ENCODE peak calls at places on chromosomes 13 and 19, in eight cellular contexts. One of them, this sample, is unnamed. For H3K27me3, the result is how much of the 10 kb centered on the place peaks cover.

GRCh38 chr19:23281663-23282276 is 31.6 kb upstream of the ZNF724 start:
- DNase-seq in right atrium auricular region: no peak
- DNase-seq in neural progenitor cell: no peak
- DNase-seq in small intestine: no peak
- DNase-seq in uterus: no peak
- DNase-seq in fibroblast of lung: no peak
- DNase-seq in iPS DF 6.9: no peak
- DNase-seq in thyroid gland: no peak
- DNase-seq in this sample: no peak

GRCh38 chr19:3480383-3481091 is at the start of gene SMIM24:
- DNase-seq in right atrium auricular region: no peak
- DNase-seq in neural progenitor cell: no peak
- DNase-seq in small intestine: peak
- DNase-seq in uterus: no peak
- DNase-seq in fibroblast of lung: no peak
- DNase-seq in iPS DF 6.9: no peak
- DNase-seq in thyroid gland: peak
- DNase-seq in this sample: no peak

GRCh38 chr13:114230575-114230974 is 4.1 kb upstream of the CDC16 start:
- DNase-seq in right atrium auricular region: no peak
- DNase-seq in neural progenitor cell: no peak
- DNase-seq in small intestine: no peak
- DNase-seq in uterus: no peak
- DNase-seq in fibroblast of lung: no peak
- DNase-seq in iPS DF 6.9: no peak
- DNase-seq in thyroid gland: no peak
- DNase-seq in this sample: no peak

GRCh38 chr13:99218969-99219368 is 18.3 kb downstream of the UBAC2 start:
- DNase-seq in right atrium auricular region: peak
- DNase-seq in neural progenitor cell: no peak
- DNase-seq in small intestine: peak
- DNase-seq in uterus: no peak
- DNase-seq in fibroblast of lung: no peak
- DNase-seq in iPS DF 6.9: no peak
- DNase-seq in thyroid gland: no peak
- DNase-seq in this sample: no peak

GRCh38 chr13:74136089-74136658 is 2.0 kb upstream of the KLF12 start:
- DNase-seq in right atrium auricular region: peak
- DNase-seq in neural progenitor cell: no peak
- DNase-seq in small intestine: peak
- DNase-seq in uterus: no peak
- DNase-seq in fibroblast of lung: peak
- DNase-seq in iPS DF 6.9: no peak
- DNase-seq in thyroid gland: peak
- DNase-seq in this sample: no peak

GRCh38 chr13:32381539-32381938 is 46.4 kb downstream of the N4BP2L1 start:
- DNase-seq in right atrium auricular region: no peak
- DNase-seq in neural progenitor cell: peak
- DNase-seq in small intestine: peak
- DNase-seq in uterus: no peak
- DNase-seq in fibroblast of lung: peak
- DNase-seq in iPS DF 6.9: peak
- DNase-seq in thyroid gland: peak
- DNase-seq in this sample: no peak

GRCh38 chr13:95226476-95226875 is 74.8 kb downstream of the ABCC4 start:
- DNase-seq in right atrium auricular region: no peak
- DNase-seq in neural progenitor cell: no peak
- DNase-seq in small intestine: peak
- DNase-seq in uterus: no peak
- DNase-seq in fibroblast of lung: no peak
- DNase-seq in iPS DF 6.9: no peak
- DNase-seq in thyroid gland: no peak
- DNase-seq in this sample: no peak

GRCh38 chr19:52237197-52237596 is 32.2 kb upstream of the ZNF766 start:
- DNase-seq in right atrium auricular region: no peak
- DNase-seq in neural progenitor cell: no peak
- DNase-seq in small intestine: no peak
- DNase-seq in uterus: no peak
- DNase-seq in fibroblast of lung: no peak
- DNase-seq in iPS DF 6.9: no peak
- DNase-seq in thyroid gland: no peak
- DNase-seq in this sample: no peak

GRCh38 chr13:112714366-112714765 is 24.5 kb downstream of the ATP11A start:
- DNase-seq in right atrium auricular region: no peak
- DNase-seq in neural progenitor cell: no peak
- DNase-seq in small intestine: no peak
- DNase-seq in uterus: peak
- DNase-seq in fibroblast of lung: no peak
- DNase-seq in iPS DF 6.9: no peak
- DNase-seq in thyroid gland: no peak
- DNase-seq in this sample: no peak

GRCh38 chr13:114230117-114230516 is 4.6 kb upstream of the CDC16 start:
- DNase-seq in right atrium auricular region: no peak
- DNase-seq in neural progenitor cell: no peak
- DNase-seq in small intestine: peak
- DNase-seq in uterus: no peak
- DNase-seq in fibroblast of lung: peak
- DNase-seq in iPS DF 6.9: no peak
- DNase-seq in thyroid gland: no peak
- DNase-seq in this sample: no peak

GRCh38 chr19:20078696-20079095 is 896 bp downstream of the ZNF90 start:
- DNase-seq in right atrium auricular region: no peak
- DNase-seq in neural progenitor cell: peak
- DNase-seq in small intestine: peak
- DNase-seq in uterus: peak
- DNase-seq in fibroblast of lung: peak
- DNase-seq in iPS DF 6.9: no peak
- DNase-seq in thyroid gland: peak
- DNase-seq in this sample: no peak

GRCh38 chr13:105340061-105340606 is 1195.3 kb downstream of the EFNB2 start:
- DNase-seq in right atrium auricular region: no peak
- DNase-seq in neural progenitor cell: no peak
- DNase-seq in small intestine: no peak
- DNase-seq in uterus: no peak
- DNase-seq in fibroblast of lung: peak
- DNase-seq in iPS DF 6.9: no peak
- DNase-seq in thyroid gland: no peak
- DNase-seq in this sample: no peak

GRCh38 chr13:30832845-30833332 is 73.2 kb upstream of the MEDAG start:
- DNase-seq in right atrium auricular region: no peak
- DNase-seq in neural progenitor cell: peak
- DNase-seq in small intestine: peak
- DNase-seq in uterus: peak
- DNase-seq in fibroblast of lung: peak
- DNase-seq in iPS DF 6.9: no peak
- DNase-seq in thyroid gland: peak
- DNase-seq in this sample: no peak

GRCh38 chr19:50739841-50740426 is 16.8 kb downstream of the CLEC11A start:
- DNase-seq in right atrium auricular region: no peak
- DNase-seq in neural progenitor cell: peak
- DNase-seq in small intestine: no peak
- DNase-seq in uterus: no peak
- DNase-seq in fibroblast of lung: no peak
- DNase-seq in iPS DF 6.9: no peak
- DNase-seq in thyroid gland: no peak
- DNase-seq in this sample: no peak
- H3K27me3 ChIP-seq in right atrium auricular region: under half
- H3K27me3 ChIP-seq in neural progenitor cell: under half
- H3K27me3 ChIP-seq in small intestine: under half
- H3K27me3 ChIP-seq in uterus: under half
- H3K27me3 ChIP-seq in fibroblast of lung: under half
- H3K27me3 ChIP-seq in iPS DF 6.9: under half
- H3K27me3 ChIP-seq in thyroid gland: under half
- H3K27me3 ChIP-seq in this sample: under half

GRCh38 chr19:46296722-46297431 is at the start of gene HIF3A:
- DNase-seq in right atrium auricular region: peak
- DNase-seq in neural progenitor cell: peak
- DNase-seq in small intestine: peak
- DNase-seq in uterus: peak
- DNase-seq in fibroblast of lung: no peak
- DNase-seq in iPS DF 6.9: peak
- DNase-seq in thyroid gland: peak
- DNase-seq in this sample: peak
- H3K4me3 ChIP-seq in right atrium auricular region: peak
- H3K4me3 ChIP-seq in neural progenitor cell: peak
- H3K4me3 ChIP-seq in small intestine: no peak
- H3K4me3 ChIP-seq in uterus: peak
- H3K4me3 ChIP-seq in fibroblast of lung: no peak
- H3K4me3 ChIP-seq in iPS DF 6.9: peak
- H3K4me3 ChIP-seq in thyroid gland: no peak
- H3K4me3 ChIP-seq in this sample: peak

DNA sequence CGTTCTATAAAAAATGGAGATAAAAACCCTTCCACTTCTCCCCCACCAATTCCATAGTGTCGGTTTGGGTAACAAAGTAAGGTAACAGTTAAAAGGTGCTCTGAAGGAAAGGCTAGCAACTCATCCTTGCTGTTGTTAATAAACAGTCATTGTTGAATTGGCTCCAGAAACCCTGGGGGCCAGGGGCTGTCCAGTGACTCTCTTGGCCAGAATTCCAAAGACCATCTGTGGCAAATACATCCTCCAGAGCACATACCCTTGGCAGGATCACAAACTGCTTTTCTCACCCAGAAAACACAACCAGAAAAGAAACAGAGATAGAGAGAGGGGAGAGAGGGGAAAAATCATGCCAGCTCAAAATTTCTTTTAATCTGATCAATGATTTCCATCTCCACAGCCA is 22.1 kb downstream of the CACNA1A start:
- DNase-seq in right atrium auricular region: no peak
- DNase-seq in neural progenitor cell: no peak
- DNase-seq in small intestine: no peak
- DNase-seq in uterus: no peak
- DNase-seq in fibroblast of lung: no peak
- DNase-seq in iPS DF 6.9: no peak
- DNase-seq in thyroid gland: no peak
- DNase-seq in this sample: no peak
- H3K27me3 ChIP-seq in right atrium auricular region: under half
- H3K27me3 ChIP-seq in neural progenitor cell: under half
- H3K27me3 ChIP-seq in small intestine: under half
- H3K27me3 ChIP-seq in uterus: under half
- H3K27me3 ChIP-seq in fibroblast of lung: under half
- H3K27me3 ChIP-seq in iPS DF 6.9: under half
- H3K27me3 ChIP-seq in thyroid gland: under half
- H3K27me3 ChIP-seq in this sample: under half

DNA sequence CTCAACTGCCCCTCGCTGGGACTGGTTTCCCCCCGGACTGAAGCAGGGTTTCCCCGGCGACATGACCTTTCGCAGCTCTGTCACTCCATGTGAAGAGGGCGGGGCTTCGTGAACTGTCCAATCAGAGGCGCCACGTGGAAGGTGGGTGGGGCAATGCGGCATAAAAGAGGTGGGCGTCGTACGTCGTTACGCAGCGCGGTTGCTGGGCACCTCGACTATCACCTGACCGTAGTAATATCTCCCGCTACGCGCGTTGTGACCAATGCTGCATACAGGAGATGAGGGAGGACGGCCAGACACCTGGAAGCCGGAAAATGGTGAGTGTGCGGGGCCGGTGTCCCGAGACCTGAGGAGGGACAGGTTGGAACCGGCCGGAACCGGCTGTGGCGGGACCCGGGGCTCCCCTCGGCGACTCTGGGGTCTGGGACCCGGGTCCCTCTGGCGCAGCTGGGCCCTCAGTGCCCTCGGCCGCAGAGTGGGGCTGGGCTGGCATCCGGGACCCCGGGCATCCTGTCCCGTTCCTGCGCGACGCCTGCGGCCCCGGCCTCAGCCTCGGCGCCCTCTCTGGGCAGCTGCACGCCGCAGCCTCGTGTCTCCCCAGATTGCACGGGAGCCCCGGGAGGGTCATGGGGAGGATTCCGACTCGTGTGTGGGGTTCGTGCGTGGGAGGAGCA is 32.1 kb downstream of the ZNF136 start:
- DNase-seq in right atrium auricular region: peak
- DNase-seq in neural progenitor cell: no peak
- DNase-seq in small intestine: peak
- DNase-seq in uterus: peak
- DNase-seq in fibroblast of lung: peak
- DNase-seq in iPS DF 6.9: peak
- DNase-seq in thyroid gland: peak
- DNase-seq in this sample: peak
- H3K4me3 ChIP-seq in right atrium auricular region: peak
- H3K4me3 ChIP-seq in neural progenitor cell: no peak
- H3K4me3 ChIP-seq in small intestine: peak
- H3K4me3 ChIP-seq in uterus: peak
- H3K4me3 ChIP-seq in fibroblast of lung: peak
- H3K4me3 ChIP-seq in iPS DF 6.9: peak
- H3K4me3 ChIP-seq in thyroid gland: peak
- H3K4me3 ChIP-seq in this sample: peak

GRCh38 chr13:110772091-110772984 is 58.8 kb downstream of the ING1 start:
- DNase-seq in right atrium auricular region: no peak
- DNase-seq in neural progenitor cell: no peak
- DNase-seq in small intestine: no peak
- DNase-seq in uterus: no peak
- DNase-seq in fibroblast of lung: no peak
- DNase-seq in iPS DF 6.9: no peak
- DNase-seq in thyroid gland: no peak
- DNase-seq in this sample: no peak
- H3K27me3 ChIP-seq in right atrium auricular region: under half
- H3K27me3 ChIP-seq in neural progenitor cell: under half
- H3K27me3 ChIP-seq in small intestine: under half
- H3K27me3 ChIP-seq in uterus: under half
- H3K27me3 ChIP-seq in fibroblast of lung: under half
- H3K27me3 ChIP-seq in iPS DF 6.9: under half
- H3K27me3 ChIP-seq in thyroid gland: under half
- H3K27me3 ChIP-seq in this sample: under half

GRCh38 chr19:7871530-7872305 is 2.5 kb downstream of the PRR36 start:
- DNase-seq in right atrium auricular region: peak
- DNase-seq in neural progenitor cell: peak
- DNase-seq in small intestine: peak
- DNase-seq in uterus: peak
- DNase-seq in fibroblast of lung: peak
- DNase-seq in iPS DF 6.9: no peak
- DNase-seq in thyroid gland: peak
- DNase-seq in this sample: peak
- H3K4me3 ChIP-seq in right atrium auricular region: no peak
- H3K4me3 ChIP-seq in neural progenitor cell: no peak
- H3K4me3 ChIP-seq in small intestine: no peak
- H3K4me3 ChIP-seq in uterus: no peak
- H3K4me3 ChIP-seq in fibroblast of lung: peak
- H3K4me3 ChIP-seq in iPS DF 6.9: no peak
- H3K4me3 ChIP-seq in thyroid gland: no peak
- H3K4me3 ChIP-seq in this sample: no peak

DNA sequence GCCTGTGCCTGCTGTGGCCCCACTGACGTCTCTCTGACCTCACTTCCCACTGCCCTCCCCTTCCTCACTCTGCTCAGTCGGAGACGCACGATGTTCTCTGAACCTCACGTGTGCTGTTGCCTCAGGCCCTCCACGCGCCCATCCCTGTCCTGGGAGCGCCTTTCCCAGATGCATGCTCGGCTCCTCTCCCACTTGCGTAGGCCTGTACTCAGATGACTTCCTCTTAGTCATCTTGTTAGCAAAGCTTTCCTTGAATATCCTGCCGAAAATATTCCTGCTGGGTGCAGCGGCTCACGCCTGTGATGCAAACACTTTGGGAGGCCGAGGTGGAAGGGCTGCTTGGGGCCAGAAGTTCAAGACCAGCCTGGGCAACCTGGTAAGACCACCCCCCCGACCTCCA is 9.3 kb upstream of the SYT5 start:
- DNase-seq in right atrium auricular region: peak
- DNase-seq in neural progenitor cell: no peak
- DNase-seq in small intestine: no peak
- DNase-seq in uterus: peak
- DNase-seq in fibroblast of lung: peak
- DNase-seq in iPS DF 6.9: no peak
- DNase-seq in thyroid gland: no peak
- DNase-seq in this sample: no peak
- H3K27me3 ChIP-seq in right atrium auricular region: under half
- H3K27me3 ChIP-seq in neural progenitor cell: under half
- H3K27me3 ChIP-seq in small intestine: under half
- H3K27me3 ChIP-seq in uterus: under half
- H3K27me3 ChIP-seq in fibroblast of lung: under half
- H3K27me3 ChIP-seq in iPS DF 6.9: under half
- H3K27me3 ChIP-seq in thyroid gland: under half
- H3K27me3 ChIP-seq in this sample: under half

GRCh38 chr13:23725922-23726321 is 155.7 kb downstream of the TNFRSF19 start:
- DNase-seq in right atrium auricular region: no peak
- DNase-seq in neural progenitor cell: no peak
- DNase-seq in small intestine: no peak
- DNase-seq in uterus: no peak
- DNase-seq in fibroblast of lung: no peak
- DNase-seq in iPS DF 6.9: no peak
- DNase-seq in thyroid gland: no peak
- DNase-seq in this sample: no peak
- H3K4me3 ChIP-seq in right atrium auricular region: no peak
- H3K4me3 ChIP-seq in neural progenitor cell: no peak
- H3K4me3 ChIP-seq in small intestine: no peak
- H3K4me3 ChIP-seq in uterus: no peak
- H3K4me3 ChIP-seq in fibroblast of lung: no peak
- H3K4me3 ChIP-seq in iPS DF 6.9: no peak
- H3K4me3 ChIP-seq in thyroid gland: no peak
- H3K4me3 ChIP-seq in this sample: no peak